ENCODE peak calls at places on chromosomes 5 and 9, in eight cellular contexts. One of them, this sample, is unnamed.

GRCh38 chr5:111461261-111461671 is 51.1 kb downstream of the STARD4 start:
- DNase-seq in cardiac muscle cell: peak
- DNase-seq in AG10803: no peak
- DNase-seq in astrocyte of the spinal cord: peak
- DNase-seq in A172: no peak
- DNase-seq in HEK293T: peak
- DNase-seq in progenitor cell of endocrine pancreas: no peak
- DNase-seq in fibroblast of mammary gland: peak
- DNase-seq in this sample: peak

GRCh38 chr9:83043583-83043982 is 19.4 kb downstream of the RASEF start:
- DNase-seq in cardiac muscle cell: no peak
- DNase-seq in progenitor cell of endocrine pancreas: no peak
- DNase-seq in astrocyte of the spinal cord: peak
- DNase-seq in A172: no peak
- DNase-seq in HEK293T: no peak
- DNase-seq in fibroblast of mammary gland: peak
- DNase-seq in AG10803: peak
- DNase-seq in this sample: no peak

GRCh38 chr5:159906957-159907356 is 9.3 kb upstream of the ADRA1B start:
- DNase-seq in progenitor cell of endocrine pancreas: no peak
- DNase-seq in cardiac muscle cell: no peak
- DNase-seq in fibroblast of mammary gland: no peak
- DNase-seq in astrocyte of the spinal cord: no peak
- DNase-seq in HEK293T: no peak
- DNase-seq in AG10803: no peak
- DNase-seq in A172: no peak
- DNase-seq in this sample: no peak

GRCh38 chr5:1310118-1310517 is 15.2 kb upstream of the TERT start:
- DNase-seq in HEK293T: no peak
- DNase-seq in A172: no peak
- DNase-seq in AG10803: no peak
- DNase-seq in cardiac muscle cell: no peak
- DNase-seq in astrocyte of the spinal cord: no peak
- DNase-seq in progenitor cell of endocrine pancreas: no peak
- DNase-seq in fibroblast of mammary gland: no peak
- DNase-seq in this sample: no peak

GRCh38 chr5:142145106-142145900 is 36.7 kb downstream of the NDFIP1 start:
- DNase-seq in A172: peak
- DNase-seq in HEK293T: peak
- DNase-seq in progenitor cell of endocrine pancreas: peak
- DNase-seq in cardiac muscle cell: peak
- DNase-seq in AG10803: peak
- DNase-seq in fibroblast of mammary gland: peak
- DNase-seq in astrocyte of the spinal cord: peak
- DNase-seq in this sample: peak

GRCh38 chr5:144698454-144698853 is 527.8 kb downstream of the KCTD16 start:
- DNase-seq in HEK293T: no peak
- DNase-seq in astrocyte of the spinal cord: no peak
- DNase-seq in A172: peak
- DNase-seq in AG10803: peak
- DNase-seq in fibroblast of mammary gland: peak
- DNase-seq in progenitor cell of endocrine pancreas: no peak
- DNase-seq in cardiac muscle cell: no peak
- DNase-seq in this sample: no peak

GRCh38 chr9:18605763-18606162 is 131.8 kb downstream of the ADAMTSL1 start:
- DNase-seq in A172: no peak
- DNase-seq in HEK293T: no peak
- DNase-seq in astrocyte of the spinal cord: peak
- DNase-seq in progenitor cell of endocrine pancreas: no peak
- DNase-seq in AG10803: peak
- DNase-seq in fibroblast of mammary gland: peak
- DNase-seq in cardiac muscle cell: peak
- DNase-seq in this sample: no peak

GRCh38 chr9:72145093-72145492 is 4.1 kb upstream of the GDA start:
- DNase-seq in fibroblast of mammary gland: no peak
- DNase-seq in astrocyte of the spinal cord: no peak
- DNase-seq in progenitor cell of endocrine pancreas: no peak
- DNase-seq in HEK293T: no peak
- DNase-seq in AG10803: no peak
- DNase-seq in A172: no peak
- DNase-seq in cardiac muscle cell: no peak
- DNase-seq in this sample: no peak

GRCh38 chr9:106207298-106207697 is 513.0 kb downstream of the TMEM38B start:
- DNase-seq in cardiac muscle cell: no peak
- DNase-seq in progenitor cell of endocrine pancreas: no peak
- DNase-seq in astrocyte of the spinal cord: no peak
- DNase-seq in A172: no peak
- DNase-seq in HEK293T: no peak
- DNase-seq in AG10803: no peak
- DNase-seq in fibroblast of mammary gland: no peak
- DNase-seq in this sample: no peak

GRCh38 chr9:73162987-73163763 is 11.5 kb downstream of the ANXA1 start:
- DNase-seq in A172: no peak
- DNase-seq in AG10803: no peak
- DNase-seq in astrocyte of the spinal cord: no peak
- DNase-seq in cardiac muscle cell: no peak
- DNase-seq in HEK293T: no peak
- DNase-seq in fibroblast of mammary gland: no peak
- DNase-seq in progenitor cell of endocrine pancreas: no peak
- DNase-seq in this sample: peak

GRCh38 chr5:172773481-172774469 is 2.8 kb upstream of the DUSP1 start:
- DNase-seq in cardiac muscle cell: peak
- DNase-seq in AG10803: peak
- DNase-seq in A172: peak
- DNase-seq in astrocyte of the spinal cord: peak
- DNase-seq in HEK293T: no peak
- DNase-seq in fibroblast of mammary gland: peak
- DNase-seq in progenitor cell of endocrine pancreas: no peak
- DNase-seq in this sample: no peak

GRCh38 chr9:92467041-92467440 is 15.3 kb downstream of the ASPN start:
- DNase-seq in AG10803: no peak
- DNase-seq in cardiac muscle cell: no peak
- DNase-seq in astrocyte of the spinal cord: no peak
- DNase-seq in fibroblast of mammary gland: no peak
- DNase-seq in A172: no peak
- DNase-seq in HEK293T: no peak
- DNase-seq in progenitor cell of endocrine pancreas: no peak
- DNase-seq in this sample: no peak

GRCh38 chr9:84671651-84672467 is 2.3 kb downstream of the NTRK2 start:
- DNase-seq in AG10803: no peak
- DNase-seq in progenitor cell of endocrine pancreas: no peak
- DNase-seq in cardiac muscle cell: no peak
- DNase-seq in HEK293T: no peak
- DNase-seq in A172: no peak
- DNase-seq in astrocyte of the spinal cord: no peak
- DNase-seq in fibroblast of mammary gland: no peak
- DNase-seq in this sample: no peak

GRCh38 chr5:3092211-3092610 is 340.7 kb upstream of the IRX2 start:
- DNase-seq in HEK293T: no peak
- DNase-seq in fibroblast of mammary gland: no peak
- DNase-seq in progenitor cell of endocrine pancreas: no peak
- DNase-seq in A172: no peak
- DNase-seq in AG10803: no peak
- DNase-seq in astrocyte of the spinal cord: no peak
- DNase-seq in cardiac muscle cell: no peak
- DNase-seq in this sample: no peak

GRCh38 chr9:137114613-137115393 is at the start of gene DPP7:
- DNase-seq in cardiac muscle cell: peak
- DNase-seq in HEK293T: no peak
- DNase-seq in A172: peak
- DNase-seq in AG10803: peak
- DNase-seq in progenitor cell of endocrine pancreas: no peak
- DNase-seq in fibroblast of mammary gland: peak
- DNase-seq in astrocyte of the spinal cord: no peak
- DNase-seq in this sample: peak

GRCh38 chr5:179051784-179052183 is 8.4 kb upstream of the ZNF354C start:
- DNase-seq in A172: no peak
- DNase-seq in cardiac muscle cell: no peak
- DNase-seq in progenitor cell of endocrine pancreas: no peak
- DNase-seq in astrocyte of the spinal cord: no peak
- DNase-seq in HEK293T: no peak
- DNase-seq in AG10803: no peak
- DNase-seq in fibroblast of mammary gland: no peak
- DNase-seq in this sample: no peak

GRCh38 chr9:224540-225520 is 10.2 kb downstream of the DOCK8 start:
- DNase-seq in progenitor cell of endocrine pancreas: no peak
- DNase-seq in HEK293T: no peak
- DNase-seq in astrocyte of the spinal cord: no peak
- DNase-seq in A172: peak
- DNase-seq in AG10803: no peak
- DNase-seq in fibroblast of mammary gland: no peak
- DNase-seq in cardiac muscle cell: no peak
- DNase-seq in this sample: no peak

GRCh38 chr9:134178394-134178780 is 14.0 kb upstream of the RNU6ATAC start:
- DNase-seq in A172: no peak
- DNase-seq in AG10803: no peak
- DNase-seq in astrocyte of the spinal cord: no peak
- DNase-seq in HEK293T: no peak
- DNase-seq in progenitor cell of endocrine pancreas: no peak
- DNase-seq in fibroblast of mammary gland: no peak
- DNase-seq in cardiac muscle cell: no peak
- DNase-seq in this sample: no peak

GRCh38 chr9:98104445-98104881 is 14.6 kb downstream of the TRIM14 start:
- DNase-seq in astrocyte of the spinal cord: no peak
- DNase-seq in HEK293T: no peak
- DNase-seq in AG10803: no peak
- DNase-seq in A172: no peak
- DNase-seq in cardiac muscle cell: no peak
- DNase-seq in progenitor cell of endocrine pancreas: no peak
- DNase-seq in fibroblast of mammary gland: no peak
- DNase-seq in this sample: no peak

GRCh38 chr5:72855821-72856220 is 39.4 kb downstream of the TNPO1 start:
- DNase-seq in HEK293T: no peak
- DNase-seq in cardiac muscle cell: no peak
- DNase-seq in progenitor cell of endocrine pancreas: no peak
- DNase-seq in AG10803: peak
- DNase-seq in fibroblast of mammary gland: no peak
- DNase-seq in A172: no peak
- DNase-seq in astrocyte of the spinal cord: no peak
- DNase-seq in this sample: no peak

GRCh38 chr9:88530051-88530450 is 4.9 kb upstream of the NXNL2 start:
- DNase-seq in HEK293T: no peak
- DNase-seq in fibroblast of mammary gland: peak
- DNase-seq in progenitor cell of endocrine pancreas: no peak
- DNase-seq in astrocyte of the spinal cord: peak
- DNase-seq in AG10803: peak
- DNase-seq in cardiac muscle cell: peak
- DNase-seq in A172: peak
- DNase-seq in this sample: no peak

GRCh38 chr9:37054513-37054776 is 20.4 kb upstream of the PAX5 start:
- DNase-seq in progenitor cell of endocrine pancreas: no peak
- DNase-seq in A172: no peak
- DNase-seq in AG10803: no peak
- DNase-seq in astrocyte of the spinal cord: no peak
- DNase-seq in cardiac muscle cell: no peak
- DNase-seq in fibroblast of mammary gland: no peak
- DNase-seq in HEK293T: no peak
- DNase-seq in this sample: no peak

GRCh38 chr5:40233268-40233667 is 446.4 kb upstream of the PTGER4 start:
- DNase-seq in astrocyte of the spinal cord: peak
- DNase-seq in cardiac muscle cell: no peak
- DNase-seq in HEK293T: no peak
- DNase-seq in fibroblast of mammary gland: peak
- DNase-seq in progenitor cell of endocrine pancreas: no peak
- DNase-seq in AG10803: peak
- DNase-seq in A172: no peak
- DNase-seq in this sample: no peak

GRCh38 chr9:134205636-134206316 is 41.4 kb upstream of the RNU6ATAC start:
- DNase-seq in astrocyte of the spinal cord: peak
- DNase-seq in HEK293T: no peak
- DNase-seq in progenitor cell of endocrine pancreas: no peak
- DNase-seq in fibroblast of mammary gland: peak
- DNase-seq in cardiac muscle cell: peak
- DNase-seq in AG10803: peak
- DNase-seq in A172: peak
- DNase-seq in this sample: peak

GRCh38 chr9:88809371-88809770 is 181.9 kb upstream of the S1PR3 start:
- DNase-seq in progenitor cell of endocrine pancreas: no peak
- DNase-seq in AG10803: peak
- DNase-seq in cardiac muscle cell: peak
- DNase-seq in fibroblast of mammary gland: peak
- DNase-seq in HEK293T: no peak
- DNase-seq in astrocyte of the spinal cord: no peak
- DNase-seq in A172: no peak
- DNase-seq in this sample: no peak

GRCh38 chr9:133604856-133605255 is 4.3 kb downstream of the FAM163B start:
- DNase-seq in HEK293T: no peak
- DNase-seq in progenitor cell of endocrine pancreas: no peak
- DNase-seq in astrocyte of the spinal cord: no peak
- DNase-seq in fibroblast of mammary gland: no peak
- DNase-seq in cardiac muscle cell: no peak
- DNase-seq in AG10803: no peak
- DNase-seq in A172: no peak
- DNase-seq in this sample: no peak

GRCh38 chr5:147743686-147744332 is 38.7 kb downstream of the JAKMIP2 start:
- DNase-seq in A172: no peak
- DNase-seq in cardiac muscle cell: peak
- DNase-seq in astrocyte of the spinal cord: no peak
- DNase-seq in AG10803: no peak
- DNase-seq in progenitor cell of endocrine pancreas: no peak
- DNase-seq in HEK293T: no peak
- DNase-seq in fibroblast of mammary gland: no peak
- DNase-seq in this sample: no peak

GRCh38 chr9:87494970-87495471 is 2.6 kb upstream of the DAPK1 start:
- DNase-seq in cardiac muscle cell: no peak
- DNase-seq in HEK293T: no peak
- DNase-seq in AG10803: no peak
- DNase-seq in astrocyte of the spinal cord: no peak
- DNase-seq in A172: peak
- DNase-seq in progenitor cell of endocrine pancreas: no peak
- DNase-seq in fibroblast of mammary gland: peak
- DNase-seq in this sample: peak

GRCh38 chr5:59380350-59380951 is 513.1 kb downstream of the PDE4D start:
- DNase-seq in progenitor cell of endocrine pancreas: no peak
- DNase-seq in fibroblast of mammary gland: peak
- DNase-seq in A172: peak
- DNase-seq in cardiac muscle cell: peak
- DNase-seq in AG10803: peak
- DNase-seq in astrocyte of the spinal cord: peak
- DNase-seq in HEK293T: peak
- DNase-seq in this sample: peak

GRCh38 chr5:103505581-103506305 is 56.8 kb downstream of the NUDT12 start:
- DNase-seq in astrocyte of the spinal cord: peak
- DNase-seq in AG10803: peak
- DNase-seq in cardiac muscle cell: peak
- DNase-seq in A172: peak
- DNase-seq in HEK293T: no peak
- DNase-seq in fibroblast of mammary gland: peak
- DNase-seq in progenitor cell of endocrine pancreas: no peak
- DNase-seq in this sample: no peak

GRCh38 chr5:127813633-127814171 is 110.5 kb downstream of the CCDC192 start:
- DNase-seq in fibroblast of mammary gland: peak
- DNase-seq in progenitor cell of endocrine pancreas: no peak
- DNase-seq in HEK293T: no peak
- DNase-seq in astrocyte of the spinal cord: peak
- DNase-seq in AG10803: peak
- DNase-seq in A172: peak
- DNase-seq in cardiac muscle cell: peak
- DNase-seq in this sample: no peak

GRCh38 chr9:127873223-127873691 is 4.2 kb downstream of the AK1 start:
- DNase-seq in A172: no peak
- DNase-seq in cardiac muscle cell: no peak
- DNase-seq in HEK293T: no peak
- DNase-seq in progenitor cell of endocrine pancreas: no peak
- DNase-seq in AG10803: no peak
- DNase-seq in astrocyte of the spinal cord: peak
- DNase-seq in fibroblast of mammary gland: no peak
- DNase-seq in this sample: no peak

GRCh38 chr9:2722715-2723114 is 5.4 kb downstream of the KCNV2 start:
- DNase-seq in AG10803: peak
- DNase-seq in astrocyte of the spinal cord: peak
- DNase-seq in HEK293T: no peak
- DNase-seq in fibroblast of mammary gland: peak
- DNase-seq in cardiac muscle cell: peak
- DNase-seq in progenitor cell of endocrine pancreas: no peak
- DNase-seq in A172: no peak
- DNase-seq in this sample: peak

GRCh38 chr9:94719878-94720277 is 6.6 kb upstream of the AOPEP start:
- DNase-seq in progenitor cell of endocrine pancreas: no peak
- DNase-seq in cardiac muscle cell: no peak
- DNase-seq in HEK293T: no peak
- DNase-seq in AG10803: no peak
- DNase-seq in fibroblast of mammary gland: no peak
- DNase-seq in A172: no peak
- DNase-seq in astrocyte of the spinal cord: no peak
- DNase-seq in this sample: peak